ENCODE peak calls at places on chromosomes 11 and 22, in ten cellular contexts. B, J, L, D, I, V, Z, G, M and R are unnamed samples.
A peak's percentile ranks its signal among the peaks of the same experiment; 100 is the strongest.

GRCh38 chr11:5690736-5691135 is 1.1 kb downstream of the TRIM22 start:
- DNase-seq in B (no peak), V (no peak), L (no peak), I (no peak), G (peak; percentile 56), Z (no peak), J (no peak), D (no peak), M (peak; percentile 24), R (no peak)

GRCh38 chr11:125211191-125211953 is 46.8 kb downstream of the PKNOX2 start:
- DNase-seq in I (no peak), B (no peak), Z (peak; percentile 55), V (peak; percentile 23), M (no peak), L (no peak), D (no peak), G (peak; percentile 61), J (no peak), R (no peak)

GRCh38 chr11:889686-890475 is 20.7 kb downstream of the CHID1 start:
- DNase-seq in Z (no peak), G (no peak), B (no peak), M (no peak), J (no peak), D (no peak), I (no peak), L (no peak), V (peak; percentile 77), R (no peak)

GRCh38 chr22:28963362-28963761 is 80.0 kb downstream of the ZNRF3 start:
- DNase-seq in Z (no peak), L (no peak), V (no peak), D (no peak), J (no peak), M (no peak), B (no peak), G (no peak), I (no peak), R (no peak)

GRCh38 chr11:77467233-77467632 is 6.7 kb downstream of the PAK1 start:
- DNase-seq in I (no peak), M (no peak), G (no peak), B (no peak), V (no peak), L (no peak), D (no peak), Z (no peak), J (no peak), R (no peak)

GRCh38 chr11:17883946-17884345 is 128.9 kb downstream of the SERGEF start:
- DNase-seq in L (no peak), I (no peak), Z (no peak), B (no peak), V (peak; percentile 27), G (no peak), D (no peak), M (no peak), J (no peak), R (no peak)

GRCh38 chr22:50319503-50319951 is 7.3 kb downstream of the DENND6B start:
- DNase-seq in B (peak; percentile 45), M (no peak), G (no peak), V (no peak), L (no peak), J (no peak), I (no peak), D (no peak), Z (no peak), R (no peak)

GRCh38 chr11:1953489-1954284 is 6.6 kb downstream of the MRPL23 start:
- DNase-seq in G (peak; percentile 58), I (peak; percentile 54), B (peak; percentile 5), Z (no peak), V (no peak), J (peak; percentile 19), D (no peak), M (no peak), L (no peak), R (peak; percentile 43)

GRCh38 chr11:74776546-74776945 is 27.9 kb downstream of the RNF169 start:
- DNase-seq in I (no peak), G (no peak), J (no peak), V (no peak), B (no peak), Z (no peak), M (no peak), L (no peak), D (no peak), R (no peak)

GRCh38 chr11:74777038-74777437 is 28.4 kb downstream of the RNF169 start:
- DNase-seq in B (no peak), M (no peak), G (no peak), D (no peak), I (no peak), V (no peak), J (no peak), L (no peak), Z (no peak), R (no peak)

GRCh38 chr11:74778581-74778980 is 29.9 kb downstream of the RNF169 start:
- DNase-seq in J (no peak), Z (no peak), D (no peak), G (no peak), V (no peak), I (no peak), M (no peak), B (no peak), L (no peak), R (no peak)

GRCh38 chr11:74780277-74780870 is 31.7 kb downstream of the RNF169 start:
- DNase-seq in M (no peak), I (no peak), D (no peak), L (no peak), V (no peak), Z (no peak), J (no peak), G (no peak), B (no peak), R (no peak)

DNA sequence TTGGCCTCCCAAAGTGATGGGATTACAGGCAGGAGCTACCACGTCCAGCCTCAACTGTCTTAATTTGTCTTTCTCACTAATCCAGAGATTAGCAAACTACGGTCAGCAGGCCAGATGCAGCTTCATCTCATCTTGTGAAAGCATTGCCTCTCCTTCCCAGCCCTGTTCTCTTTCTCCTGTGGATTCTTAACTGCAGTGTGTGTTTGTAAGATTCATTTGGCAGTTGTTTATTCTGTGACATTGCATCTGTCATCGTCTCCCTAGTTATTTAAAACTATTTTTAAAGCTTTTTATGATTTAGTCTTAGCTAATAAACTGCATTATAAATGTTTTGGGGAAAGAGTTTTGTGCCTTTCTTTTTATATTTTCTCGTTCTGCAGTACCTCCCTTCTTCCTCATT is 29.2 kb downstream of the RNF169 start:
- DNase-seq in I (no peak), G (no peak), B (no peak), L (no peak), M (no peak), J (no peak), V (no peak), D (no peak), Z (no peak), R (no peak)
- H3K4me1 ChIP-seq in I (peaks cover 35% of the 10 kb centered on the region), G (peaks cover 3% of the 10 kb centered on the region), B (peaks cover 3% of the 10 kb centered on the region), L (peaks cover 6% of the 10 kb centered on the region), M (peaks cover 10% of the 10 kb centered on the region), J (no peaks in the 10 kb centered on the region), V (no peaks in the 10 kb centered on the region), D (peaks cover 77% of the 10 kb centered on the region), Z (no peaks in the 10 kb centered on the region), R (peaks cover 12% of the 10 kb centered on the region)

GRCh38 chr11:67434395-67434881 is 3.0 kb downstream of the PTPRCAP start:
- DNase-seq in B (no peak), I (no peak), D (no peak), J (no peak), L (no peak), V (no peak), Z (no peak), G (no peak), M (no peak), R (no peak)
- TF ChIP-seq CTCF in B (no peak), I (no peak), D (no peak), J (no peak), L (no peak), V (no peak), Z (no peak), G (no peak), M (no peak), R (no peak)

GRCh38 chr22:31290494-31291402 is 1.5 kb downstream of the PIK3IP1 start:
- DNase-seq in D (peak; percentile 99), B (peak; percentile 98), I (peak; percentile 96), J (peak; percentile 96), M (peak; percentile 94), G (peak; percentile 95), L (peak; percentile 94), V (peak; percentile 98), Z (peak; percentile 95), R (peak; percentile 98)

GRCh38 chr22:31288496-31289235 is 3.6 kb downstream of the PIK3IP1 start:
- DNase-seq in I (no peak), M (peak; percentile 59), B (no peak), L (peak; percentile 52), D (no peak), V (no peak), J (no peak), Z (peak; percentile 30), G (no peak), R (no peak)

GRCh38 chr22:31289335-31289734 is 3.0 kb downstream of the PIK3IP1 start:
- DNase-seq in G (peak; percentile 43), L (no peak), I (no peak), V (no peak), J (no peak), Z (no peak), D (peak; percentile 47), B (no peak), M (peak; percentile 42), R (no peak)

GRCh38 chr22:31291403-31291715 is 929 bp downstream of the PIK3IP1 start:
- DNase-seq in G (no peak), L (no peak), B (no peak), V (no peak), Z (no peak), I (no peak), D (no peak), J (no peak), M (no peak), R (no peak)

GRCh38 chr22:31291716-31292644 is at the start of gene PIK3IP1:
- DNase-seq in J (peak; percentile 94), L (peak; percentile 87), M (peak; percentile 94), G (peak; percentile 87), V (peak; percentile 98), B (peak; percentile 92), D (peak; percentile 92), I (peak; percentile 89), Z (peak; percentile 89), R (peak; percentile 90)
- H3K4me1 ChIP-seq in J (peaks cover 28% of the 10 kb centered on the region), L (peaks cover 11% of the 10 kb centered on the region), M (peaks cover 65% of the 10 kb centered on the region), G (peaks cover 5% of the 10 kb centered on the region), V (peaks cover 8% of the 10 kb centered on the region), B (peaks cover 8% of the 10 kb centered on the region), D (peaks cover 62% of the 10 kb centered on the region), I (peaks cover 90% of the 10 kb centered on the region), Z (peaks cover 20% of the 10 kb centered on the region), R (peaks cover 56% of the 10 kb centered on the region)

GRCh38 chr22:42074153-42074750 is at the start of gene PHETA2:
- DNase-seq in V (peak; percentile 68), Z (peak; percentile 14), G (peak; percentile 76), L (no peak), J (no peak), M (no peak), D (peak; percentile 61), I (peak; percentile 57), B (no peak), R (no peak)

GRCh38 chr22:42074846-42075245 is 798 bp downstream of the PHETA2 start:
- DNase-seq in J (no peak), D (no peak), M (no peak), G (no peak), L (no peak), V (no peak), B (no peak), Z (no peak), I (no peak), R (no peak)

GRCh38 chr22:42073568-42074152 is 388 bp upstream of the PHETA2 start:
- DNase-seq in J (no peak), D (no peak), G (no peak), L (no peak), B (no peak), Z (no peak), I (no peak), V (no peak), M (no peak), R (no peak)

GRCh38 chr22:42070517-42071422 is at the start of gene NAGA:
- DNase-seq in V (peak; percentile 99), Z (peak; percentile 97), J (peak; percentile 95), D (peak; percentile 96), M (peak; percentile 96), L (peak; percentile 97), B (peak; percentile 98), I (peak; percentile 96), G (peak; percentile 96), R (peak; percentile 97)

GRCh38 chr22:42072606-42073330 is 1.3 kb upstream of the PHETA2 start:
- DNase-seq in D (no peak), I (no peak), Z (peak; percentile 66), B (no peak), J (no peak), M (peak; percentile 33), V (no peak), G (no peak), L (no peak), R (no peak)
- TF ChIP-seq CTCF in D (no peak), I (peak; percentile 25), Z (no peak), B (no peak), J (no peak), M (peak; percentile 45), V (peak; percentile 10), G (no peak), L (no peak), R (no peak)